ENCODE peak calls at places on chromosome 15, in eight cellular contexts. C, A, I, H, M, Y, K and U are unnamed samples.

GRCh38 chr15:58165661-58166060 is 27.5 kb downstream of the AQP9 start:
- DNase-seq in C (no peak), A (peak; percentile 52), I (peak; percentile 92), H (peak; percentile 17), M (no peak), Y (no peak), K (no peak), U (no peak)

GRCh38 chr15:38746211-38746610 is 181.6 kb upstream of the RASGRP1 start:
- DNase-seq in C (no peak), A (no peak), I (no peak), H (peak; percentile 9), M (no peak), Y (no peak), K (no peak), U (no peak)

GRCh38 chr15:99635794-99636193 is 70.0 kb downstream of the MEF2A start:
- DNase-seq in C (no peak), A (no peak), I (no peak), H (no peak), M (no peak), Y (no peak), K (no peak), U (no peak)

GRCh38 chr15:48109856-48110531 is 10.8 kb upstream of the SLC24A5 start:
- DNase-seq in C (no peak), A (no peak), I (no peak), H (no peak), M (no peak), Y (no peak), K (no peak), U (no peak)

GRCh38 chr15:100934735-100935134 is 15.6 kb downstream of the LRRK1 start:
- DNase-seq in C (no peak), A (no peak), I (no peak), H (no peak), M (no peak), Y (no peak), K (peak; percentile 16), U (no peak)

GRCh38 chr15:25738171-25738792 is 124.8 kb downstream of the ATP10A start:
- DNase-seq in C (no peak), A (no peak), I (no peak), H (peak; percentile 13), M (no peak), Y (no peak), K (no peak), U (no peak)

GRCh38 chr15:80309769-80310384 is 57.9 kb upstream of the CTXND1 start:
- DNase-seq in C (no peak), A (no peak), I (no peak), H (peak; percentile 20), M (peak; percentile 39), Y (no peak), K (peak; percentile 17), U (no peak)

GRCh38 chr15:79887517-79887916 is 9.3 kb downstream of the MTHFS start:
- DNase-seq in C (no peak), A (no peak), I (no peak), H (peak; percentile 34), M (no peak), Y (no peak), K (no peak), U (no peak)

GRCh38 chr15:89728254-89728653 is 22.8 kb downstream of the MESP1 start:
- DNase-seq in C (no peak), A (no peak), I (no peak), H (peak; percentile 17), M (no peak), Y (no peak), K (peak; percentile 77), U (no peak)

GRCh38 chr15:92807971-92808571 is 92.1 kb upstream of the CHD2 start:
- DNase-seq in C (no peak), A (no peak), I (peak; percentile 65), H (no peak), M (no peak), Y (no peak), K (peak; percentile 51), U (no peak)

GRCh38 chr15:87623832-87624231 is 632.7 kb downstream of the NTRK3 start:
- DNase-seq in C (no peak), A (no peak), I (no peak), H (no peak), M (peak; percentile 35), Y (no peak), K (no peak), U (no peak)

GRCh38 chr15:41581110-41581509 is 22.1 kb downstream of the TYRO3 start:
- DNase-seq in C (no peak), A (no peak), I (no peak), H (no peak), M (peak; percentile 29), Y (no peak), K (no peak), U (no peak)

GRCh38 chr15:40550381-40551037 is 14.3 kb downstream of the CCDC32 start:
- DNase-seq in C (no peak), A (no peak), I (no peak), H (no peak), M (no peak), Y (no peak), K (no peak), U (no peak)

GRCh38 chr15:36856339-36856973 is 243.9 kb downstream of the MEIS2 start:
- DNase-seq in C (no peak), A (no peak), I (no peak), H (no peak), M (no peak), Y (no peak), K (no peak), U (no peak)

GRCh38 chr15:61879219-61879618 is 181.0 kb downstream of the VPS13C start:
- DNase-seq in C (no peak), A (no peak), I (no peak), H (peak; percentile 6), M (no peak), Y (no peak), K (no peak), U (no peak)

GRCh38 chr15:52795464-52796227 is 5.5 kb upstream of the ONECUT1 start:
- DNase-seq in C (no peak), A (no peak), I (no peak), H (no peak), M (no peak), Y (no peak), K (no peak), U (no peak)

GRCh38 chr15:92818658-92819311 is 81.3 kb upstream of the CHD2 start:
- DNase-seq in C (no peak), A (no peak), I (no peak), H (peak; percentile 28), M (peak; percentile 46), Y (no peak), K (no peak), U (no peak)

GRCh38 chr15:70096215-70096974 is 1.3 kb downstream of the TLE3 start:
- DNase-seq in C (peak; percentile 65), A (no peak), I (peak; percentile 78), H (peak; percentile 59), M (no peak), Y (peak; percentile 61), K (peak; percentile 72), U (no peak)

GRCh38 chr15:90364251-90364650 is 12.2 kb downstream of the ZNF774 start:
- DNase-seq in C (no peak), A (no peak), I (no peak), H (peak; percentile 86), M (no peak), Y (no peak), K (peak; percentile 22), U (no peak)

DNA sequence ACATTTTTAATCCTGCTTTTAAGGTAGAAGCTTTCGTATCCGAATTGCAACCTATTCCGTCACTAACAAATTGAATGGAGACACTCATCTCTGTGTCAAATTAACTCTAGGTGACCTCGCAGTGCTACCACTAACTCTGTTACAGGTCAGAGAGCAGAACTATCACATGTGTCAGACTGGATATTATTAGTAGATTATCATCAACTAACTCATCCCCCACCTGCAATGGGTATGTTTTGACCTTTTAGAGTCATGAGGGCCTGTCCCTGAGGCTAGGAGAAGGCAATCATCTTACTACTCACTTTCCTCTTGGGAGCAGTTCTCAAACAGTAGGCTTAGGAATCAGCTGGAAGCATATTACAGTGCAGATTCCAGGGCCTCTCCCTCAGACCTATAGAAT is 2.0 kb downstream of the GLDN start:
- DNase-seq in C (no peak), A (no peak), I (no peak), H (no peak), M (no peak), Y (no peak), K (no peak), U (no peak)
- H3K27me3 ChIP-seq in C (peaks cover 14% of the 10 kb centered on the region), A (peaks cover 18% of the 10 kb centered on the region), I (no peaks in the 10 kb centered on the region), H (peaks cover 9% of the 10 kb centered on the region), M (no peaks in the 10 kb centered on the region), Y (no peaks in the 10 kb centered on the region), K (peaks cover 39% of the 10 kb centered on the region), U (peaks cover 58% of the 10 kb centered on the region)

GRCh38 chr15:98621021-98621420 is 27.3 kb upstream of the IGF1R start:
- DNase-seq in C (no peak), A (no peak), I (no peak), H (no peak), M (no peak), Y (no peak), K (no peak), U (no peak)
- H3K27me3 ChIP-seq in C (peaks cover 48% of the 10 kb centered on the region), A (peaks cover 99% of the 10 kb centered on the region), I (no peaks in the 10 kb centered on the region), H (no peaks in the 10 kb centered on the region), M (peaks cover 64% of the 10 kb centered on the region), Y (no peaks in the 10 kb centered on the region), K (peaks cover 10% of the 10 kb centered on the region), U (peaks cover 13% of the 10 kb centered on the region)

GRCh38 chr15:84880007-84880406 is 4.5 kb upstream of the SLC28A1 start:
- DNase-seq in C (no peak), A (no peak), I (no peak), H (no peak), M (no peak), Y (no peak), K (no peak), U (no peak)
- H3K27me3 ChIP-seq in C (no peaks in the 10 kb centered on the region), A (no peaks in the 10 kb centered on the region), I (no peaks in the 10 kb centered on the region), H (no peaks in the 10 kb centered on the region), M (no peaks in the 10 kb centered on the region), Y (no peaks in the 10 kb centered on the region), K (peaks cover 12% of the 10 kb centered on the region), U (no peaks in the 10 kb centered on the region)

DNA sequence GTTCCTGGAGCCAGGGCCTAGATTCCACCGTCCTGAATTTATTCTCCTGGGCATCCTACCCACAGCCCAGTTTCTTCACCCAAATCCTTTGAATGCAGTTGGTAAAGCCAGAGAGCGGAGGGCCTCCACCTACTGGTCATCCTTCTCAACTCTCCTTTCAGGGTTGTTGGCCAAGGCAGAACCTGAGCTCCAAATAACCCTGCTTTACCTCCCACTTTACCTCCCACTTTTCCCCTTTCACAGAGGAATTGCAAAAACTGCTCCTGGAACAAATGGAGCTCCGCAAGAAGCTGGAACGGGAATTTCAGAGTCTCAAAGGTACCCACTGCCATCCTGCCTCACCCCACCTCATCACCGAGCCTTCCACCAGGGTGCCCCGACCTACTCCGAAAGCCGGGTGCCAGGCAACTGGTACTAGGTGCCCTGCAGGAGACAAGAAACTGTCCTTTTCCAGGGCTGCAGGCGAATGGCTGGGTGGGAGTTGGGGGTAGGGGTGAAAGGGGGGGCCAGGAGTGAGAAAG is 6.8 kb downstream of the SKOR1 start:
- DNase-seq in C (no peak), A (no peak), I (no peak), H (no peak), M (peak; percentile 42), Y (no peak), K (no peak), U (no peak)
- H3K27me3 ChIP-seq in C (peaks cover 92% of the 10 kb centered on the region), A (peaks cover 91% of the 10 kb centered on the region), I (no peaks in the 10 kb centered on the region), H (peaks cover 83% of the 10 kb centered on the region), M (peaks cover 63% of the 10 kb centered on the region), Y (peaks cover 54% of the 10 kb centered on the region), K (peaks cover 89% of the 10 kb centered on the region), U (peaks cover 56% of the 10 kb centered on the region)